ENCODE peak calls at places on chromosomes 12 and 14, in nine cellular contexts. One of them, this sample, is unnamed. For H3K36me3 and H3K4me1, the result is how much of the 10 kb centered on the place peaks cover.

GRCh38 chr12:121598672-121599287 is 18.0 kb upstream of the KDM2B start:
- DNase-seq in right atrium auricular region: no peak
- DNase-seq in neuronal stem cell: no peak
- DNase-seq in BE2C: no peak
- DNase-seq in psoas muscle: no peak
- DNase-seq in MM.1S: no peak
- DNase-seq in naive thymus-derived CD4-positive, alpha-beta T cell: no peak
- DNase-seq in mesenchymal stem cell: no peak
- DNase-seq in transverse colon: no peak
- DNase-seq in this sample: no peak

GRCh38 chr12:91140660-91141045 is 29.4 kb upstream of the LUM start:
- DNase-seq in mesenchymal stem cell: no peak
- DNase-seq in transverse colon: no peak
- DNase-seq in BE2C: no peak
- DNase-seq in psoas muscle: no peak
- DNase-seq in neuronal stem cell: no peak
- DNase-seq in naive thymus-derived CD4-positive, alpha-beta T cell: no peak
- DNase-seq in right atrium auricular region: no peak
- DNase-seq in MM.1S: no peak
- DNase-seq in this sample: peak

GRCh38 chr12:9754984-9755383 is 5.7 kb downstream of the CD69 start:
- DNase-seq in right atrium auricular region: no peak
- DNase-seq in psoas muscle: no peak
- DNase-seq in MM.1S: no peak
- DNase-seq in transverse colon: no peak
- DNase-seq in naive thymus-derived CD4-positive, alpha-beta T cell: no peak
- DNase-seq in neuronal stem cell: no peak
- DNase-seq in BE2C: no peak
- DNase-seq in mesenchymal stem cell: no peak
- DNase-seq in this sample: no peak

GRCh38 chr14:61927015-61927414 is 164.8 kb downstream of the SNAPC1 start:
- DNase-seq in psoas muscle: no peak
- DNase-seq in neuronal stem cell: no peak
- DNase-seq in right atrium auricular region: no peak
- DNase-seq in mesenchymal stem cell: peak
- DNase-seq in MM.1S: no peak
- DNase-seq in naive thymus-derived CD4-positive, alpha-beta T cell: no peak
- DNase-seq in transverse colon: no peak
- DNase-seq in BE2C: no peak
- DNase-seq in this sample: no peak

GRCh38 chr12:49251357-49251756 is 13.5 kb upstream of the TUBA1C start:
- DNase-seq in psoas muscle: no peak
- DNase-seq in MM.1S: no peak
- DNase-seq in neuronal stem cell: no peak
- DNase-seq in mesenchymal stem cell: no peak
- DNase-seq in naive thymus-derived CD4-positive, alpha-beta T cell: no peak
- DNase-seq in right atrium auricular region: no peak
- DNase-seq in transverse colon: no peak
- DNase-seq in BE2C: no peak
- DNase-seq in this sample: no peak

GRCh38 chr12:8913702-8914032 is 642 bp upstream of the PHC1 start:
- DNase-seq in naive thymus-derived CD4-positive, alpha-beta T cell: no peak
- DNase-seq in MM.1S: no peak
- DNase-seq in BE2C: no peak
- DNase-seq in right atrium auricular region: no peak
- DNase-seq in transverse colon: no peak
- DNase-seq in neuronal stem cell: no peak
- DNase-seq in psoas muscle: no peak
- DNase-seq in mesenchymal stem cell: no peak
- DNase-seq in this sample: no peak

GRCh38 chr12:123105427-123105826 is 45.5 kb downstream of the PITPNM2 start:
- DNase-seq in neuronal stem cell: no peak
- DNase-seq in MM.1S: no peak
- DNase-seq in naive thymus-derived CD4-positive, alpha-beta T cell: no peak
- DNase-seq in mesenchymal stem cell: no peak
- DNase-seq in right atrium auricular region: no peak
- DNase-seq in psoas muscle: no peak
- DNase-seq in transverse colon: no peak
- DNase-seq in BE2C: no peak
- DNase-seq in this sample: no peak

GRCh38 chr14:38384746-38385145 is 128.9 kb upstream of the CLEC14A start:
- DNase-seq in BE2C: no peak
- DNase-seq in mesenchymal stem cell: no peak
- DNase-seq in right atrium auricular region: no peak
- DNase-seq in naive thymus-derived CD4-positive, alpha-beta T cell: no peak
- DNase-seq in psoas muscle: no peak
- DNase-seq in transverse colon: no peak
- DNase-seq in neuronal stem cell: no peak
- DNase-seq in MM.1S: no peak
- DNase-seq in this sample: no peak

GRCh38 chr12:52010692-52011601 is 4.2 kb downstream of the TAMALIN start:
- DNase-seq in psoas muscle: no peak
- DNase-seq in BE2C: peak
- DNase-seq in naive thymus-derived CD4-positive, alpha-beta T cell: no peak
- DNase-seq in transverse colon: no peak
- DNase-seq in neuronal stem cell: no peak
- DNase-seq in mesenchymal stem cell: no peak
- DNase-seq in MM.1S: no peak
- DNase-seq in right atrium auricular region: no peak
- DNase-seq in this sample: no peak

GRCh38 chr12:48861111-48861510 is 4.6 kb downstream of the RND1 start:
- DNase-seq in naive thymus-derived CD4-positive, alpha-beta T cell: no peak
- DNase-seq in MM.1S: no peak
- DNase-seq in neuronal stem cell: no peak
- DNase-seq in psoas muscle: no peak
- DNase-seq in transverse colon: no peak
- DNase-seq in BE2C: no peak
- DNase-seq in mesenchymal stem cell: no peak
- DNase-seq in right atrium auricular region: no peak
- DNase-seq in this sample: no peak

GRCh38 chr12:116673713-116674112 is 64.2 kb downstream of the SPRING1 start:
- DNase-seq in BE2C: no peak
- DNase-seq in transverse colon: no peak
- DNase-seq in neuronal stem cell: no peak
- DNase-seq in naive thymus-derived CD4-positive, alpha-beta T cell: no peak
- DNase-seq in right atrium auricular region: no peak
- DNase-seq in mesenchymal stem cell: no peak
- DNase-seq in psoas muscle: no peak
- DNase-seq in MM.1S: no peak
- DNase-seq in this sample: no peak

GRCh38 chr12:20404576-20405346 is 36.4 kb downstream of the PDE3A start:
- DNase-seq in transverse colon: peak
- DNase-seq in right atrium auricular region: peak
- DNase-seq in mesenchymal stem cell: no peak
- DNase-seq in naive thymus-derived CD4-positive, alpha-beta T cell: no peak
- DNase-seq in neuronal stem cell: no peak
- DNase-seq in psoas muscle: no peak
- DNase-seq in BE2C: peak
- DNase-seq in MM.1S: no peak
- DNase-seq in this sample: no peak

DNA sequence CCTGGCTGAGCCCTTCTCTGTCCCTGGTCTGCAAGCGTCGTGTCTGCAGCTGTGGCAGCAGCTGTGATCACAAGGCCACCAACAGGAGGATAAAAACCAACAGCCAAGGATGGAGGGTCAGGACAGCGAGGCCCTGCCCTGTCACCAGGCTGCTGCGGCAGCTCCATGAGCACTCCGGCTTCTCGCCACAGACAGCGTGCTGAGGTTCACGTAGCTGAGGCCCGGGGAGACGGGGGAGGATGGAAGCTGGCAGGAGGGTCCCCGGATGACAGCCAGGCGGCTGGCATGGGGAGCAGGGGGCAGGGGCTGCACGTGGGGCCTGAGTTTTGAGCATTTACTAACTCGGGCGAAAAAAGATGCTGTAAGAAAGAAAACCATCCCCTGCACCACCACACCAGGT is 5.4 kb downstream of the XRCC3 start:
- DNase-seq in BE2C: no peak
- DNase-seq in transverse colon: no peak
- DNase-seq in naive thymus-derived CD4-positive, alpha-beta T cell: no peak
- DNase-seq in neuronal stem cell: no peak
- DNase-seq in mesenchymal stem cell: no peak
- DNase-seq in psoas muscle: no peak
- DNase-seq in MM.1S: no peak
- DNase-seq in right atrium auricular region: no peak
- DNase-seq in this sample: no peak
- H3K36me3 ChIP-seq in BE2C: half or more
- H3K36me3 ChIP-seq in transverse colon: under half
- H3K36me3 ChIP-seq in naive thymus-derived CD4-positive, alpha-beta T cell: under half
- H3K36me3 ChIP-seq in neuronal stem cell: under half
- H3K36me3 ChIP-seq in mesenchymal stem cell: half or more
- H3K36me3 ChIP-seq in psoas muscle: under half
- H3K36me3 ChIP-seq in MM.1S: under half
- H3K36me3 ChIP-seq in right atrium auricular region: under half
- H3K36me3 ChIP-seq in this sample: under half

GRCh38 chr12:12011880-12012260 is 58.9 kb upstream of the BCL2L14 start:
- DNase-seq in BE2C: no peak
- DNase-seq in MM.1S: no peak
- DNase-seq in mesenchymal stem cell: no peak
- DNase-seq in neuronal stem cell: no peak
- DNase-seq in naive thymus-derived CD4-positive, alpha-beta T cell: no peak
- DNase-seq in psoas muscle: no peak
- DNase-seq in right atrium auricular region: no peak
- DNase-seq in transverse colon: no peak
- DNase-seq in this sample: no peak
- H3K4me1 ChIP-seq in BE2C: under half
- H3K4me1 ChIP-seq in MM.1S: under half
- H3K4me1 ChIP-seq in mesenchymal stem cell: under half
- H3K4me1 ChIP-seq in neuronal stem cell: under half
- H3K4me1 ChIP-seq in naive thymus-derived CD4-positive, alpha-beta T cell: half or more
- H3K4me1 ChIP-seq in psoas muscle: under half
- H3K4me1 ChIP-seq in right atrium auricular region: under half
- H3K4me1 ChIP-seq in transverse colon: under half
- H3K4me1 ChIP-seq in this sample: under half

GRCh38 chr12:6463858-6464257 is 6.6 kb downstream of the VAMP1 start:
- DNase-seq in right atrium auricular region: no peak
- DNase-seq in MM.1S: no peak
- DNase-seq in mesenchymal stem cell: no peak
- DNase-seq in psoas muscle: no peak
- DNase-seq in neuronal stem cell: no peak
- DNase-seq in naive thymus-derived CD4-positive, alpha-beta T cell: no peak
- DNase-seq in transverse colon: no peak
- DNase-seq in BE2C: no peak
- DNase-seq in this sample: no peak

GRCh38 chr12:6465467-6466183 is 4.9 kb downstream of the VAMP1 start:
- DNase-seq in neuronal stem cell: peak
- DNase-seq in MM.1S: peak
- DNase-seq in BE2C: peak
- DNase-seq in naive thymus-derived CD4-positive, alpha-beta T cell: peak
- DNase-seq in right atrium auricular region: peak
- DNase-seq in mesenchymal stem cell: peak
- DNase-seq in psoas muscle: no peak
- DNase-seq in transverse colon: peak
- DNase-seq in this sample: no peak

GRCh38 chr12:6463211-6463610 is 7.3 kb downstream of the VAMP1 start:
- DNase-seq in psoas muscle: no peak
- DNase-seq in mesenchymal stem cell: no peak
- DNase-seq in BE2C: no peak
- DNase-seq in neuronal stem cell: no peak
- DNase-seq in right atrium auricular region: no peak
- DNase-seq in naive thymus-derived CD4-positive, alpha-beta T cell: peak
- DNase-seq in MM.1S: no peak
- DNase-seq in transverse colon: no peak
- DNase-seq in this sample: no peak

GRCh38 chr12:6466184-6466573 is 4.3 kb downstream of the VAMP1 start:
- DNase-seq in neuronal stem cell: no peak
- DNase-seq in right atrium auricular region: no peak
- DNase-seq in transverse colon: no peak
- DNase-seq in BE2C: no peak
- DNase-seq in mesenchymal stem cell: no peak
- DNase-seq in MM.1S: no peak
- DNase-seq in psoas muscle: no peak
- DNase-seq in naive thymus-derived CD4-positive, alpha-beta T cell: no peak
- DNase-seq in this sample: no peak

DNA sequence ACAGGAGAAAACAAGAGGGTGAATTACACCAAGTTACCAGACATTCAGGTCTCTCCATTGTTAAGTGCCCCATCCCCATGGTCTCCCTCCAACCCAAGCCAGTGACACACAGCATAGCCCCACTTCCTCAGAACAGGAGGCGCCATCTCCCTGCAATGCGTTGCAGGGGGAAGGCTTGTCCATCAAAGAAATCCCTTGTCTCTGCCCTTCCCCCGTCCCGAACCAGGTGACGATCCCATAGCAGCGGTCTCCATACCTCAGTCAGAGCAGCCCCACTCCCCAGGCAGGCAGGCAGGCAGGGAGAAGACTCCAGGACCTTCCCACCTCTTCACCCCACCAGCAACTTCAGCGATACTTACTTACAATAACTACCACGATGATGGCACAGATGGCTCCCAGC is 5.9 kb downstream of the VAMP1 start:
- DNase-seq in MM.1S: no peak
- DNase-seq in BE2C: no peak
- DNase-seq in mesenchymal stem cell: no peak
- DNase-seq in transverse colon: no peak
- DNase-seq in right atrium auricular region: no peak
- DNase-seq in neuronal stem cell: no peak
- DNase-seq in psoas muscle: no peak
- DNase-seq in naive thymus-derived CD4-positive, alpha-beta T cell: no peak
- DNase-seq in this sample: no peak
- H3K36me3 ChIP-seq in MM.1S: under half
- H3K36me3 ChIP-seq in BE2C: under half
- H3K36me3 ChIP-seq in mesenchymal stem cell: under half
- H3K36me3 ChIP-seq in transverse colon: under half
- H3K36me3 ChIP-seq in right atrium auricular region: half or more
- H3K36me3 ChIP-seq in neuronal stem cell: under half
- H3K36me3 ChIP-seq in psoas muscle: half or more
- H3K36me3 ChIP-seq in naive thymus-derived CD4-positive, alpha-beta T cell: under half
- H3K36me3 ChIP-seq in this sample: under half

DNA sequence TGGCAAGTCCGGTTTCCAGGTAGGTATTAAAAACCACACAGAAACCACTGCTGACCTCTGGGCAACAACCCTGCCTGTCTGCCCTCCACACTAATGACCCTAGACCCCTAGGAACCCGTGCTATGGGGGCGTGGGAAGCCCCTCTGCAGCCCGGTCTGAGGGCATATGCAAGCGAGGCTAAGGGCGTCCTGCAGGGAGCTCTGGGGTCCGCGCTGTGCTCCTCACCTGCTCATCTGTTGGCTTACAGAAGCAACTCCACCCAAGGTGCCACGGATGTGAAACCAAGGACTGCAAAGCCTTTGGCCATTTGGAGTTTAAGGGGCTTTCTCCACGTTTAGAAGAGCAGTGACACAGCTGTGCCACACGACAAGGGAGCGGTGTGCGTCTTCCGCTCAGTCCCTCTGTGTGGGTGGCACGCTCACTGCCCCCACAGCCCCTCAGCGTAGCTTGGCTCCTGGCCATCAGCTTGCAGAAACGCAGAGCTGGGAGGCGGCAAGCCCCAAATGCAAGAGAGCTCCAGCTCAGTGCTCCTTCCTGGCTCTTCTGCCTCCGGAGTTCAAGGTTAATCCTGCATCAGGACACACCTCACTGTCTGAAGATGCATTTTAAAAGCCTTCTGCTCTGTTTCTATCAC is 18.4 kb downstream of the AMN start:
- DNase-seq in naive thymus-derived CD4-positive, alpha-beta T cell: no peak
- DNase-seq in psoas muscle: no peak
- DNase-seq in right atrium auricular region: no peak
- DNase-seq in MM.1S: no peak
- DNase-seq in neuronal stem cell: no peak
- DNase-seq in BE2C: no peak
- DNase-seq in mesenchymal stem cell: no peak
- DNase-seq in transverse colon: no peak
- DNase-seq in this sample: no peak
- H3K4me1 ChIP-seq in naive thymus-derived CD4-positive, alpha-beta T cell: under half
- H3K4me1 ChIP-seq in psoas muscle: under half
- H3K4me1 ChIP-seq in right atrium auricular region: under half
- H3K4me1 ChIP-seq in MM.1S: under half
- H3K4me1 ChIP-seq in neuronal stem cell: under half
- H3K4me1 ChIP-seq in BE2C: under half
- H3K4me1 ChIP-seq in mesenchymal stem cell: under half
- H3K4me1 ChIP-seq in transverse colon: under half
- H3K4me1 ChIP-seq in this sample: under half

This sample was measured in gastrocnemius medialis.